ENCODE peak calls at places on chromosome 13, in nine cellular contexts. One of them, this sample, is unnamed.
A peak's percentile ranks its signal among the peaks of the same experiment; 100 is the strongest.

GRCh38 chr13:109768176-109768575 is 18.2 kb downstream of the IRS2 start:
- DNase-seq in BJ: no peak
- DNase-seq in neural crest cell: no peak
- DNase-seq in foreskin fibroblast: no peak
- DNase-seq in stimulated activated CD4-positive, alpha-beta T cell treated with anti-CD3 and anti-CD28 coated beads, Interleukin-2, amount 100 ng/mL, for 48 hours: no peak
- DNase-seq in WTC11: no peak
- DNase-seq in adipocyte: no peak
- DNase-seq in left lung: no peak
- DNase-seq in activated naive CD4-positive, alpha-beta T cell treated with anti-CD3 and anti-CD28 coated beads for 36 hours: no peak
- DNase-seq in this sample: no peak

GRCh38 chr13:59677966-59678814 is 485.5 kb downstream of the DIAPH3 start:
- DNase-seq in BJ: peak; percentile 24
- DNase-seq in neural crest cell: no peak
- DNase-seq in foreskin fibroblast: peak; percentile 9
- DNase-seq in stimulated activated CD4-positive, alpha-beta T cell treated with anti-CD3 and anti-CD28 coated beads, Interleukin-2, amount 100 ng/mL, for 48 hours: no peak
- DNase-seq in WTC11: no peak
- DNase-seq in adipocyte: peak; percentile 80
- DNase-seq in left lung: no peak
- DNase-seq in activated naive CD4-positive, alpha-beta T cell treated with anti-CD3 and anti-CD28 coated beads for 36 hours: peak; percentile 5
- DNase-seq in this sample: no peak

GRCh38 chr13:95154441-95154886 is 146.8 kb downstream of the ABCC4 start:
- DNase-seq in BJ: no peak
- DNase-seq in neural crest cell: no peak
- DNase-seq in foreskin fibroblast: peak; percentile 20
- DNase-seq in stimulated activated CD4-positive, alpha-beta T cell treated with anti-CD3 and anti-CD28 coated beads, Interleukin-2, amount 100 ng/mL, for 48 hours: no peak
- DNase-seq in WTC11: no peak
- DNase-seq in adipocyte: no peak
- DNase-seq in left lung: no peak
- DNase-seq in activated naive CD4-positive, alpha-beta T cell treated with anti-CD3 and anti-CD28 coated beads for 36 hours: no peak
- DNase-seq in this sample: no peak

GRCh38 chr13:113275387-113275786 is 21.7 kb upstream of the LAMP1 start:
- DNase-seq in BJ: no peak
- DNase-seq in neural crest cell: peak; percentile 25
- DNase-seq in foreskin fibroblast: peak; percentile 70
- DNase-seq in stimulated activated CD4-positive, alpha-beta T cell treated with anti-CD3 and anti-CD28 coated beads, Interleukin-2, amount 100 ng/mL, for 48 hours: peak; percentile 19
- DNase-seq in WTC11: peak; percentile 57
- DNase-seq in adipocyte: peak; percentile 70
- DNase-seq in left lung: no peak
- DNase-seq in activated naive CD4-positive, alpha-beta T cell treated with anti-CD3 and anti-CD28 coated beads for 36 hours: peak; percentile 55
- DNase-seq in this sample: no peak

GRCh38 chr13:63124863-63125262 is 1709.2 kb upstream of the PCDH20 start:
- DNase-seq in BJ: no peak
- DNase-seq in neural crest cell: no peak
- DNase-seq in foreskin fibroblast: no peak
- DNase-seq in stimulated activated CD4-positive, alpha-beta T cell treated with anti-CD3 and anti-CD28 coated beads, Interleukin-2, amount 100 ng/mL, for 48 hours: no peak
- DNase-seq in WTC11: no peak
- DNase-seq in adipocyte: peak; percentile 68
- DNase-seq in left lung: no peak
- DNase-seq in activated naive CD4-positive, alpha-beta T cell treated with anti-CD3 and anti-CD28 coated beads for 36 hours: no peak
- DNase-seq in this sample: no peak

GRCh38 chr13:110711778-110712070 is 1.8 kb upstream of the ING1 start:
- DNase-seq in BJ: no peak
- DNase-seq in neural crest cell: no peak
- DNase-seq in foreskin fibroblast: no peak
- DNase-seq in stimulated activated CD4-positive, alpha-beta T cell treated with anti-CD3 and anti-CD28 coated beads, Interleukin-2, amount 100 ng/mL, for 48 hours: no peak
- DNase-seq in WTC11: no peak
- DNase-seq in adipocyte: peak; percentile 52
- DNase-seq in left lung: no peak
- DNase-seq in activated naive CD4-positive, alpha-beta T cell treated with anti-CD3 and anti-CD28 coated beads for 36 hours: no peak
- DNase-seq in this sample: no peak

GRCh38 chr13:41050041-41050440 is 11.3 kb upstream of the WBP4 start:
- DNase-seq in BJ: no peak
- DNase-seq in neural crest cell: no peak
- DNase-seq in foreskin fibroblast: no peak
- DNase-seq in stimulated activated CD4-positive, alpha-beta T cell treated with anti-CD3 and anti-CD28 coated beads, Interleukin-2, amount 100 ng/mL, for 48 hours: no peak
- DNase-seq in WTC11: no peak
- DNase-seq in adipocyte: peak; percentile 26
- DNase-seq in left lung: no peak
- DNase-seq in activated naive CD4-positive, alpha-beta T cell treated with anti-CD3 and anti-CD28 coated beads for 36 hours: no peak
- DNase-seq in this sample: no peak

GRCh38 chr13:29771247-29771646 is 79.2 kb downstream of the UBL3 start:
- DNase-seq in BJ: no peak
- DNase-seq in neural crest cell: no peak
- DNase-seq in foreskin fibroblast: peak; percentile 9
- DNase-seq in stimulated activated CD4-positive, alpha-beta T cell treated with anti-CD3 and anti-CD28 coated beads, Interleukin-2, amount 100 ng/mL, for 48 hours: no peak
- DNase-seq in WTC11: no peak
- DNase-seq in adipocyte: peak; percentile 72
- DNase-seq in left lung: no peak
- DNase-seq in activated naive CD4-positive, alpha-beta T cell treated with anti-CD3 and anti-CD28 coated beads for 36 hours: no peak
- DNase-seq in this sample: no peak

GRCh38 chr13:25738342-25738771 is 313.5 kb downstream of the SHISA2 start:
- DNase-seq in BJ: no peak
- DNase-seq in neural crest cell: no peak
- DNase-seq in foreskin fibroblast: no peak
- DNase-seq in stimulated activated CD4-positive, alpha-beta T cell treated with anti-CD3 and anti-CD28 coated beads, Interleukin-2, amount 100 ng/mL, for 48 hours: no peak
- DNase-seq in WTC11: no peak
- DNase-seq in adipocyte: peak; percentile 54
- DNase-seq in left lung: no peak
- DNase-seq in activated naive CD4-positive, alpha-beta T cell treated with anti-CD3 and anti-CD28 coated beads for 36 hours: peak; percentile 10
- DNase-seq in this sample: no peak